ENCODE peak calls at places on chromosomes 2 and 18, in six cellular contexts. Q, X, D, F, P and Z are unnamed samples.

GRCh38 chr18:42039396-42039795 is 84.4 kb downstream of the PIK3C3 start:
- DNase-seq in Q (no peak), X (no peak), D (no peak), F (no peak), P (no peak), Z (no peak)

GRCh38 chr2:187986392-187987105 is 305.1 kb upstream of the GULP1 start:
- DNase-seq in Q (no peak), X (no peak), D (no peak), F (no peak), P (no peak), Z (no peak)

GRCh38 chr2:229713371-229714079 is 830 bp downstream of the DNER start:
- DNase-seq in Q (peak), X (no peak), D (peak), F (no peak), P (no peak), Z (peak)

GRCh38 chr2:56040834-56041233 is 117.3 kb upstream of the EFEMP1 start:
- DNase-seq in Q (no peak), X (no peak), D (no peak), F (no peak), P (no peak), Z (no peak)

GRCh38 chr18:33735428-33735827 is 157.4 kb downstream of the ASXL3 start:
- DNase-seq in Q (no peak), X (no peak), D (no peak), F (no peak), P (no peak), Z (no peak)

GRCh38 chr2:69789129-69789528 is 40.3 kb upstream of the GMCL1 start:
- DNase-seq in Q (no peak), X (peak), D (no peak), F (no peak), P (no peak), Z (no peak)

GRCh38 chr18:10142496-10143160 is 228.8 kb downstream of the VAPA start:
- DNase-seq in Q (no peak), X (peak), D (no peak), F (no peak), P (no peak), Z (no peak)

GRCh38 chr2:229610359-229610758 is 104.0 kb downstream of the DNER start:
- DNase-seq in Q (no peak), X (no peak), D (no peak), F (no peak), P (no peak), Z (no peak)

GRCh38 chr2:216664593-216665034 is 30.7 kb downstream of the IGFBP5 start:
- DNase-seq in Q (no peak), X (no peak), D (no peak), F (no peak), P (no peak), Z (no peak)

GRCh38 chr2:138846216-138846821 is 66.1 kb upstream of the NXPH2 start:
- DNase-seq in Q (peak), X (no peak), D (no peak), F (no peak), P (no peak), Z (no peak)

GRCh38 chr2:226791056-226791486 is 8.5 kb downstream of the IRS1 start:
- DNase-seq in Q (peak), X (no peak), D (no peak), F (peak), P (no peak), Z (peak)

GRCh38 chr2:88590998-88591613 is 36.2 kb downstream of the EIF2AK3 start:
- DNase-seq in Q (peak), X (peak), D (no peak), F (no peak), P (no peak), Z (no peak)

GRCh38 chr2:222410534-222410933 is 13.8 kb upstream of the SGPP2 start:
- DNase-seq in Q (no peak), X (no peak), D (no peak), F (no peak), P (no peak), Z (no peak)

GRCh38 chr2:231188506-231189170 is 9.8 kb upstream of the ARMC9 start:
- DNase-seq in Q (no peak), X (no peak), D (no peak), F (no peak), P (no peak), Z (no peak)

GRCh38 chr2:226892729-226893128 is 56.9 kb downstream of the RHBDD1 start:
- DNase-seq in Q (no peak), X (peak), D (no peak), F (no peak), P (no peak), Z (no peak)